ENCODE peak calls at places on chromosomes 16 and 17, in four cellular contexts. One of them, this sample, is unnamed. For H3K4me1 and H3K36me3, the result is how much of the 10 kb centered on the place peaks cover.

GRCh38 chr17:34637548-34638525 is 58.5 kb downstream of the TMEM132E start:
- DNase-seq in lung: peak
- DNase-seq in suprapubic skin: peak
- DNase-seq in tibial nerve: peak
- DNase-seq in this sample: peak

GRCh38 chr17:50279639-50280038 is 5.4 kb downstream of the TMEM92 start:
- DNase-seq in lung: no peak
- DNase-seq in suprapubic skin: no peak
- DNase-seq in tibial nerve: no peak
- DNase-seq in this sample: peak

GRCh38 chr17:5537251-5537650 is 47.1 kb downstream of the NLRP1 start:
- DNase-seq in lung: no peak
- DNase-seq in suprapubic skin: no peak
- DNase-seq in tibial nerve: no peak
- DNase-seq in this sample: no peak

GRCh38 chr17:34665803-34666763 is 86.7 kb downstream of the TMEM132E start:
- DNase-seq in lung: no peak
- DNase-seq in suprapubic skin: no peak
- DNase-seq in tibial nerve: no peak
- DNase-seq in this sample: peak

GRCh38 chr16:47734987-47735594 is 274.0 kb downstream of the PHKB start:
- DNase-seq in lung: peak
- DNase-seq in suprapubic skin: no peak
- DNase-seq in tibial nerve: no peak
- DNase-seq in this sample: no peak

GRCh38 chr16:71282943-71283342 is 6.3 kb downstream of the CMTR2 start:
- DNase-seq in lung: no peak
- DNase-seq in suprapubic skin: no peak
- DNase-seq in tibial nerve: no peak
- DNase-seq in this sample: no peak

GRCh38 chr16:4501071-4501478 is 24.9 kb downstream of the HMOX2 start:
- DNase-seq in lung: no peak
- DNase-seq in suprapubic skin: no peak
- DNase-seq in tibial nerve: no peak
- DNase-seq in this sample: peak

GRCh38 chr17:48347203-48347602 is 82.8 kb downstream of the SKAP1 start:
- DNase-seq in lung: no peak
- DNase-seq in suprapubic skin: no peak
- DNase-seq in tibial nerve: no peak
- DNase-seq in this sample: no peak

GRCh38 chr17:15436399-15437369 is 30.7 kb downstream of the CDRT4 start:
- DNase-seq in lung: peak
- DNase-seq in suprapubic skin: peak
- DNase-seq in tibial nerve: peak
- DNase-seq in this sample: peak

GRCh38 chr17:70080541-70081347 is 5.7 kb downstream of the KCNJ16 start:
- DNase-seq in lung: no peak
- DNase-seq in suprapubic skin: no peak
- DNase-seq in tibial nerve: peak
- DNase-seq in this sample: no peak

GRCh38 chr17:60154616-60155426 is 5.0 kb downstream of the CA4 start:
- DNase-seq in lung: no peak
- DNase-seq in suprapubic skin: peak
- DNase-seq in tibial nerve: peak
- DNase-seq in this sample: peak

GRCh38 chr17:77491921-77492445 is 351.2 kb downstream of the SEC14L1 start:
- DNase-seq in lung: no peak
- DNase-seq in suprapubic skin: peak
- DNase-seq in tibial nerve: no peak
- DNase-seq in this sample: peak

GRCh38 chr16:85316321-85316919 is 204.1 kb upstream of the CIBAR2 start:
- DNase-seq in lung: peak
- DNase-seq in suprapubic skin: no peak
- DNase-seq in tibial nerve: no peak
- DNase-seq in this sample: peak

GRCh38 chr17:57911834-57912673 is 43.2 kb downstream of the CUEDC1 start:
- DNase-seq in lung: peak
- DNase-seq in suprapubic skin: peak
- DNase-seq in tibial nerve: peak
- DNase-seq in this sample: no peak

GRCh38 chr16:28609631-28610594 is at the start of gene SULT1A1:
- DNase-seq in lung: peak
- DNase-seq in suprapubic skin: peak
- DNase-seq in tibial nerve: peak
- DNase-seq in this sample: peak

GRCh38 chr16:84032458-84033178 is 10.0 kb downstream of the SLC38A8 start:
- DNase-seq in lung: no peak
- DNase-seq in suprapubic skin: no peak
- DNase-seq in tibial nerve: no peak
- DNase-seq in this sample: peak

GRCh38 chr17:41267711-41268110 is 2.5 kb downstream of the KRTAP9-6 start:
- DNase-seq in lung: no peak
- DNase-seq in suprapubic skin: no peak
- DNase-seq in tibial nerve: no peak
- DNase-seq in this sample: no peak

GRCh38 chr17:79803997-79804855 is 7.3 kb upstream of the CBX8 start:
- DNase-seq in lung: no peak
- DNase-seq in suprapubic skin: no peak
- DNase-seq in tibial nerve: no peak
- DNase-seq in this sample: no peak

GRCh38 chr17:41549596-41550039 is 21.5 kb upstream of the KRT19 start:
- DNase-seq in lung: no peak
- DNase-seq in suprapubic skin: no peak
- DNase-seq in tibial nerve: no peak
- DNase-seq in this sample: no peak

GRCh38 chr16:17070882-17071592 is 399.7 kb downstream of the XYLT1 start:
- DNase-seq in lung: no peak
- DNase-seq in suprapubic skin: no peak
- DNase-seq in tibial nerve: peak
- DNase-seq in this sample: no peak

GRCh38 chr17:39304188-39304587 is 78.4 kb upstream of the STAC2 start:
- DNase-seq in lung: no peak
- DNase-seq in suprapubic skin: no peak
- DNase-seq in tibial nerve: no peak
- DNase-seq in this sample: no peak

GRCh38 chr16:67967956-67968439 is 439 bp downstream of the SLC12A4 start:
- DNase-seq in lung: no peak
- DNase-seq in suprapubic skin: peak
- DNase-seq in tibial nerve: no peak
- DNase-seq in this sample: peak

GRCh38 chr16:25184771-25185170 is 32.0 kb upstream of the AQP8 start:
- DNase-seq in lung: no peak
- DNase-seq in suprapubic skin: no peak
- DNase-seq in tibial nerve: no peak
- DNase-seq in this sample: no peak

GRCh38 chr17:45320931-45321461 is 4.2 kb upstream of the MAP3K14 start:
- DNase-seq in lung: no peak
- DNase-seq in suprapubic skin: no peak
- DNase-seq in tibial nerve: peak
- DNase-seq in this sample: peak

GRCh38 chr16:87235810-87236515 is 81.2 kb downstream of the C16orf95 start:
- DNase-seq in lung: no peak
- DNase-seq in suprapubic skin: no peak
- DNase-seq in tibial nerve: no peak
- DNase-seq in this sample: no peak
- TF ChIP-seq CTCF in lung: no peak
- TF ChIP-seq CTCF in suprapubic skin: no peak
- TF ChIP-seq CTCF in tibial nerve: no peak
- TF ChIP-seq CTCF in this sample: peak

GRCh38 chr17:47252766-47253512 is 688 bp upstream of the ITGB3 start:
- DNase-seq in lung: no peak
- DNase-seq in suprapubic skin: no peak
- DNase-seq in tibial nerve: no peak
- DNase-seq in this sample: peak

GRCh38 chr17:47253541-47254402 is at the start of gene ITGB3:
- DNase-seq in lung: peak
- DNase-seq in suprapubic skin: peak
- DNase-seq in tibial nerve: peak
- DNase-seq in this sample: peak

GRCh38 chr17:47251421-47251940 is 2.1 kb upstream of the ITGB3 start:
- DNase-seq in lung: no peak
- DNase-seq in suprapubic skin: no peak
- DNase-seq in tibial nerve: no peak
- DNase-seq in this sample: no peak

GRCh38 chr17:47252209-47252608 is 1.4 kb upstream of the ITGB3 start:
- DNase-seq in lung: no peak
- DNase-seq in suprapubic skin: no peak
- DNase-seq in tibial nerve: no peak
- DNase-seq in this sample: no peak

DNA sequence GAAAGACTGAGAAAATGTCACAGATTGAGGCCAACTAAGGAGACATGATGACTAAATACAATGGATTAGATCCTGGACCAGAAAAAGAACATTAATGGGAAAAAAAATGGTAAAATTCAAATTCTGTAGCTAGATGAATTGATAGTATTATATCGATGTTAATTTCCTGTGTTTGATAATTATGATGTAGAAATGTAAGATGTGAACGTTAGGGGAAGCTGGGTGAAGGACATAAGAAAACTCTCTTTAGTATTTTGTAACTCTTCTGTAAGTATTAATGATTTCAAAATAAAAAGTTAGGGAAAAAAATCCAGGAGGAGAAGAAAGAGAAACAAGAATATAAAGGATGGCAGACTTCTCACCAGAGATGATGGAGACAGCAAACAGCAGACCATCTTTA is 2.8 kb upstream of the ITGB3 start:
- DNase-seq in lung: no peak
- DNase-seq in suprapubic skin: no peak
- DNase-seq in tibial nerve: no peak
- DNase-seq in this sample: no peak
- H3K4me1 ChIP-seq in lung: under half
- H3K4me1 ChIP-seq in suprapubic skin: under half
- H3K4me1 ChIP-seq in tibial nerve: under half
- H3K4me1 ChIP-seq in this sample: under half

GRCh38 chr16:89143911-89144675 is 27.5 kb upstream of the CDH15 start:
- DNase-seq in lung: no peak
- DNase-seq in suprapubic skin: no peak
- DNase-seq in tibial nerve: no peak
- DNase-seq in this sample: peak
- H3K36me3 ChIP-seq in lung: under half
- H3K36me3 ChIP-seq in suprapubic skin: half or more
- H3K36me3 ChIP-seq in tibial nerve: under half
- H3K36me3 ChIP-seq in this sample: under half

GRCh38 chr16:74607967-74608356 is 1.0 kb upstream of the GLG1 start:
- DNase-seq in lung: no peak
- DNase-seq in suprapubic skin: peak
- DNase-seq in tibial nerve: no peak
- DNase-seq in this sample: no peak

GRCh38 chr16:74605746-74606520 is 981 bp downstream of the GLG1 start:
- DNase-seq in lung: no peak
- DNase-seq in suprapubic skin: no peak
- DNase-seq in tibial nerve: no peak
- DNase-seq in this sample: no peak

GRCh38 chr16:74605332-74605731 is 1.6 kb downstream of the GLG1 start:
- DNase-seq in lung: no peak
- DNase-seq in suprapubic skin: no peak
- DNase-seq in tibial nerve: no peak
- DNase-seq in this sample: no peak

GRCh38 chr16:74607310-74607966 is 524 bp upstream of the GLG1 start:
- DNase-seq in lung: no peak
- DNase-seq in suprapubic skin: no peak
- DNase-seq in tibial nerve: no peak
- DNase-seq in this sample: no peak

DNA sequence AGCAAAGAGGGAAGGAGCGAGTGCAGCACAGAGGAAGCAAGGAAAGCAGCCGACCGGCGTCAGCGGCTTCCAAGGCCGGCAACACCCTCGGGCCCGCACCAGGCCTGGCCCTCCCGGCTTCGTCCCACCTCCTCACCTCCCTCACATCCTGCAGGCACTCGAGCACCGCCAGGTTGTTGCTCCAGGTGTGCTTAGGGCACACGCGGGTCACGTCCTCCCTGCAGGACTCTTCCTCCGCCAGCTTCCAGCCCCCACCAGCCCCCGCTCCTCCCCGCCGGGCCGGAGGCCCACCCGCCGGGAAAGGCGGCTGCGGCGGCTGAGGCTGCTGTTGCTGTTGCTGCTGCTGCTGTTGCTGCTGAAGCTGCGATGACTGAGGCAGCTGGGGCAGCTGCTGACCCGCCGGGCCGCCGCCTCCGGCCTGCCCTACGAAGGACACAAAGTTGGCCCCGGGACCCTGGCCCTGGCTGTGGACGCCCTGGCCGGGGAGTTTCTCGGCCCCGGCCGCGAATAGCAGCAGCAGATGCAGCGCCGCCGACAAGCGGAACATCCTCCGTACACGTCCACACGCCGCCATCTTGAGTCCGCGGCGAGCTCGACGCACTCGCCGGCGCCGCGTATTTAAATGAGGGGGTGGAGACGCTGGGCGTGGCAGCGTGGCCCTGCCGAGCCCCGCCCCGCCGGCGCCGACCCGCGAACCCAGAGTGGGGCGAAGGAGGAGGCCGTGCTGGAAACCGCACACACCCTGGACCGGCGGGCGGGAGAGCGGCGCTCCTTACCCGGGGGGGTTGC is at the start of gene GLG1:
- DNase-seq in lung: peak
- DNase-seq in suprapubic skin: peak
- DNase-seq in tibial nerve: peak
- DNase-seq in this sample: peak
- TF ChIP-seq CTCF in lung: no peak
- TF ChIP-seq CTCF in suprapubic skin: no peak
- TF ChIP-seq CTCF in tibial nerve: no peak
- TF ChIP-seq CTCF in this sample: no peak

DNA sequence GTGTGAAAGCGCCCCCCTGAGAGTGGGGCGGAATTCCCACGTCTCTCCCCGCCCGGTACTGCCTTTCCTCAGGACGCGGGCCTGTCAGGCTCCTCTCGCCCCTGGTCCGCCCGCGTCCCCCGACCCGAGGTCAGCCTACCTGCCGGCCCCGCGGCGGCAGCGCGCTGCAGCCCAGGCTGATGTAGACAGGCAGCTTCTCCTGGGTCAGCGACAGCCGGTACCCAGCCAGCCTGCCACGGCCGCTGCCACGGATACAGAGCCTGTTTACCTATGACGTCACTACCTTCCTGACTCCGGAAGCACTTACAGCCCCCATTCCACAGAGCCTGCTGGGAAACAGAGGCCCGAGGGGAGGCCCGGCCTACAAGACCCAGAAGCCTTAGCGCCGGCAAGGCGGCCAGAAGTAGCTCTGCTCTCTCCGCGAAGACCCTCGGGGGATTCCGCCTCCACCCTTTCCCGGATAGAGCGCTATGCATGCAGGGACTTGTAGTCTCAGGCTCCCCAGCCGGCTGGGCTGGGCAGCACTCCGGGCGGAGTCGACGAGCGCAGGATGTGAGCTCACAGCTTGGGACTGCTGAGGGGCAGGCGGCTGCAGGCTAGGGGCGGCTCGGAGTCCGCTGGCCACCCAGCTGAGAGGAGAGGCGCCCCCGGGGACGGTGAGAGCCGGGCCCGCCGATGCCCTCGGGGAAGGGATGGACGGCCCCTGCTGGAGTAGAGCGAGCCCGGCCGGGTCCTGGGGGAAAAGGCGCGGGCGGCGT is at the start of the genes IFT20 and TNFAIP1:
- DNase-seq in lung: peak
- DNase-seq in suprapubic skin: peak
- DNase-seq in tibial nerve: peak
- DNase-seq in this sample: peak
- H3K4me1 ChIP-seq in lung: under half
- H3K4me1 ChIP-seq in suprapubic skin: half or more
- H3K4me1 ChIP-seq in tibial nerve: under half
- H3K4me1 ChIP-seq in this sample: under half